ENCODE peak calls at places on chromosomes 4 and X, in eight cellular contexts. K is psoas muscle, V is heart right ventricle, W is left ventricle myocardium inferior, Z is DND-41, H is fibroblast of lung, M is stomach, C is SK-N-SH. E is an unnamed sample. For H3K4me1, the result is how much of the 10 kb centered on the place peaks cover.

GRCh38 chr4:90958256-90958895 is 831.2 kb downstream of the CCSER1 start:
- DNase-seq in K (no peak), V (no peak), W (no peak), Z (no peak), H (peak), M (no peak), C (no peak), E (no peak)

GRCh38 chr4:174490356-174490969 is 31.8 kb downstream of the HPGD start:
- DNase-seq in K (no peak), V (no peak), W (no peak), Z (no peak), H (peak), M (no peak), C (no peak), E (no peak)

GRCh38 chr4:151417164-151417571 is 8.2 kb downstream of the FHIP1A start:
- DNase-seq in K (no peak), V (no peak), W (no peak), Z (no peak), H (no peak), M (no peak), C (no peak), E (no peak)

GRCh38 chrX:83934220-83934619 is 73.3 kb downstream of the CYLC1 start:
- DNase-seq in K (no peak), V (no peak), W (no peak), Z (no peak), H (no peak), M (no peak), C (no peak), E (no peak)

GRCh38 chr4:186714006-186714675 is 9.5 kb downstream of the FAT1 start:
- DNase-seq in K (no peak), V (no peak), W (no peak), Z (no peak), H (no peak), M (no peak), C (no peak), E (no peak)

GRCh38 chr4:186068581-186069402 is at the start of gene TLR3:
- DNase-seq in K (no peak), V (no peak), W (no peak), Z (peak), H (peak), M (no peak), C (no peak), E (no peak)

GRCh38 chr4:23857353-23857752 is 32.5 kb downstream of the PPARGC1A start:
- DNase-seq in K (no peak), V (no peak), W (no peak), Z (no peak), H (peak), M (no peak), C (no peak), E (no peak)

GRCh38 chr4:6773106-6773505 is 9.4 kb upstream of the KIAA0232 start:
- DNase-seq in K (peak), V (no peak), W (no peak), Z (no peak), H (no peak), M (no peak), C (no peak), E (no peak)

GRCh38 chr4:54556081-54556480 is 101.7 kb upstream of the KIT start:
- DNase-seq in K (no peak), V (no peak), W (no peak), Z (no peak), H (no peak), M (no peak), C (no peak), E (no peak)

GRCh38 chr4:2515835-2516550 is 20.5 kb upstream of the FAM193A start:
- DNase-seq in K (no peak), V (peak), W (peak), Z (no peak), H (no peak), M (peak), C (no peak), E (no peak)

GRCh38 chrX:104254442-104255115 is at the start of gene ESX1:
- DNase-seq in K (no peak), V (no peak), W (no peak), Z (no peak), H (peak), M (no peak), C (no peak), E (no peak)

GRCh38 chrX:106862972-106863688 is 40.0 kb downstream of the RIPPLY1 start:
- DNase-seq in K (no peak), V (no peak), W (no peak), Z (peak), H (no peak), M (peak), C (peak), E (no peak)

GRCh38 chr4:98786866-98787265 is 128.5 kb upstream of the TSPAN5 start:
- DNase-seq in K (no peak), V (no peak), W (no peak), Z (no peak), H (peak), M (no peak), C (no peak), E (no peak)

GRCh38 chr4:85369703-85370380 is 105.1 kb upstream of the ARHGAP24 start:
- DNase-seq in K (no peak), V (no peak), W (no peak), Z (no peak), H (no peak), M (no peak), C (no peak), E (no peak)
- TF ChIP-seq CTCF in K (no peak), V (no peak), W (no peak), Z (no peak), H (no peak), M (no peak), C (no peak), E (no peak)

GRCh38 chr4:86054676-86055075 is 305.2 kb downstream of the MAPK10 start:
- DNase-seq in K (no peak), V (no peak), W (no peak), Z (no peak), H (no peak), M (no peak), C (no peak), E (no peak)
- H3K4me1 ChIP-seq in K (under half), V (under half), W (under half), Z (under half), H (under half), M (under half), C (under half), E (under half)

DNA sequence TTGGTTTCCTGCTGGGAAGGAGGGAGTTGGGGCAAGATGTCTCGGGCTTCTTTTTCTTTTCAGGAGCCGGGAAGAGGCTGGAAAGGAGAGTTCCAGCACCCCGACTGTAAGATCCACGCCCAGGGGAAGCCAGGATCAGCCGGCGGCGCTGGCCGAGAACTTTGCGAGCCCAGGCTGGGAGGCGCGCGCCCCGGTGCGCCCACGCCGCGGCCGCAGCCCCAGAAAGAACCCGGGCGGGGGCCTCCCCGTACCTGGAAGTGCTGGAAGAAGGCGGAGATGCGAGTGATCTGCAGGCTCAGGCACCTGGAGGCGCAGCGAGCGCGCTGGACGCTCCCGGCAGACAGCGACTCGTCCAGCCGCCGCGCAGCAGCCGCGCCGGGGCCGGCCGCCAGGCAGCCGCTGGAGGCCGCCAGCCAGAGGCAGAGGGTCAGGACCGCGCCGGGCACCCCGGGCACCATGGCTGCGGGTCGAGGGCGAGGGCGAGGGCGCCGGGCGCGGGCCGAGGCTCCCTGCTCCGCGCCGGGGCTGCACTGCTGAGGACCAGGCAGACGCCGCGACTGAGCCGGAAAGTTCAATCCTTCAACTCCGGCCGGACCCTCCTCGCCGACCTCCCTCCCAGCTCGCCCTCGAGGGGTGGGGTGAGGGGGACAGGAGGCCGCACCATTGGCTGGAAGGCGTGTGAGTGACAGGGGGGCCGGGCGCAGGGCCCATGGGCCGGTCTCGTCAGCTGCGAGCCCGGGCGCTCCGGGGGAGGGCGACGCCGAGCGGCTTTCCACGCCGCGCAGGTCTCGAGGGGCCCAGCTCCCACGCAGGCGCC is at the start of gene ANOS1:
- DNase-seq in K (peak), V (peak), W (peak), Z (no peak), H (peak), M (peak), C (peak), E (no peak)
- H3K4me3 ChIP-seq in K (peak), V (peak), W (peak), Z (no peak), H (no peak), M (peak), C (no peak), E (no peak)

DNA sequence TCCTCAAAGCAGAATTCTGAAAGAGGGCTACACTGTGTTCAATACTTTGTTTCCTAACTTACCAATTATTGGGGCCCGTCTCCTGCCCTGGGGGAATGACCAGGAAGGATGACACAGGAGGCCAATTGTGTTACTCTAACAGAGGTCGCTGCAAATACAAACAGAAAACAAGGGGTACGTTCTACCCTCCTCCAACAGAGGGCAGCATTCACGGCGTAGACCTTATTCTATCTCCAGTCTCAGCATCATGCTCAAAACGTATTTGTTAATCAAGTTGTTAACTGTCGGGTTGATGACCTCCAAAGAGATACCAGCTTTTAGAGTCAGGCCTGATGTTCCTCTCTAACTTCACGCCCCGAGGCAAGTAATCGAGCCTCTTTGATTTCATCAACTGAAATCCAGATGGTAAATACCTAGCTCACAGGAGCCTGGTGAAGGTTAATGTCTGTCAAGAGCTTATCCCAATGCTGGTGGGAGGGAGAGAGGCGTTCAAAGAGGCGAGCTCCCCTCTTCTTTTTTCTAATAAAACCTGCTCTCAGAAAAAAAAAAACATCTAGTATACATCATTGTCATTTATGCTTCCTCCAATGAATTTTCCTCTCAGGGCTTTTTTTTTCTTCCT is 181.0 kb upstream of the KCNIP4 start:
- DNase-seq in K (no peak), V (no peak), W (no peak), Z (no peak), H (peak), M (no peak), C (peak), E (no peak)
- TF ChIP-seq CTCF in K (peak), V (no peak), W (peak), Z (peak), H (peak), M (no peak), C (peak), E (no peak)

GRCh38 chr4:36290641-36291040 is 9.2 kb downstream of the DTHD1 start:
- DNase-seq in K (no peak), V (no peak), W (no peak), Z (no peak), H (no peak), M (no peak), C (no peak), E (no peak)
- H3K4me1 ChIP-seq in K (under half), V (under half), W (under half), Z (under half), H (under half), M (under half), C (under half), E (under half)

GRCh38 chr4:42641696-42642095 is 15.2 kb downstream of the ATP8A1 start:
- DNase-seq in K (no peak), V (no peak), W (no peak), Z (no peak), H (no peak), M (no peak), C (no peak), E (no peak)

GRCh38 chr4:42646013-42646784 is 10.7 kb downstream of the ATP8A1 start:
- DNase-seq in K (no peak), V (no peak), W (no peak), Z (no peak), H (no peak), M (no peak), C (no peak), E (no peak)

GRCh38 chr4:42642136-42642797 is 14.6 kb downstream of the ATP8A1 start:
- DNase-seq in K (no peak), V (no peak), W (no peak), Z (no peak), H (no peak), M (no peak), C (no peak), E (no peak)

GRCh38 chr4:42644897-42645296 is 12.0 kb downstream of the ATP8A1 start:
- DNase-seq in K (no peak), V (no peak), W (no peak), Z (no peak), H (no peak), M (no peak), C (no peak), E (no peak)

DNA sequence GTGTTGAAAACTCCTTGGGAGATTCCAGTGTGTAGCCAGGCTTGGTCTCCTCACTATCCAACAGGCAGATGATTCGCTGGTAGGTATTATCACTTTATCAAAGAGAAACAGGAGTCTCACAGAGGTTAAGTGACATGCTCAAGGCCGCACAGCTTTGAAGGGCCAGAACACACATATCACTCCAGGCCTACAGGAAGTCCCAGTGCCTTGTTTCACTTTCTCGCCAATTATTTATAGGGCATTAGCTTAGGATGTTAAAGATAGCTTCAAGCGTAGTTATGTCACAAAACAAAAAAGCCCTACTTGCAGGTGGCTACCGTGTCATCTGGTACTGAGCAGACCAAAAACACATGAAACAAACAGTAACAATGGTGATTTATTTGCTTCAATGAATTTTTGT is 13.2 kb downstream of the ATP8A1 start:
- DNase-seq in K (no peak), V (no peak), W (no peak), Z (no peak), H (no peak), M (no peak), C (no peak), E (no peak)
- H3K4me3 ChIP-seq in K (peak), V (no peak), W (no peak), Z (no peak), H (no peak), M (no peak), C (no peak), E (no peak)

DNA sequence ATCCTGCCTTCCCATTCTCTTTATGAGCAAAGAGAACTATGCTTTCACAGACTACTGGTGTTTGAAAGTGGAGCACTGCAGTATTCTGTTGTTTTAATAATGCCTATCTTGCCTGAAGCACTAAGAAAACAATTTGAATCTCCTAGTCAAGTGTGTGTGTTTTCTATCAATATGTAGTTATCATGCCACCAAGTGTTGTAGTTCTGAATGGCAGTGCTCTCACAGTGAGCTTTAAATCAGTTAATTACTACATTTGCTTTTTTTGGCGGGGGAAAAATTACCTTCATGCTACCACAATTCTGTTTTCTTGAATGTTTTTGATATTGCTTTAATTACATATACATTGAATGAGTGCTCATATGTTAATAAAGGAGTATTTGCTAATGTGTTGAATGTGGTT is 143.6 kb upstream of the FAM47A start:
- DNase-seq in K (no peak), V (no peak), W (no peak), Z (no peak), H (no peak), M (no peak), C (no peak), E (no peak)
- TF ChIP-seq CTCF in K (no peak), V (no peak), W (peak), Z (no peak), H (no peak), M (no peak), C (no peak), E (no peak)

GRCh38 chrX:134181261-134181660 is 55.7 kb upstream of the CCDC160 start:
- DNase-seq in K (no peak), V (no peak), W (no peak), Z (no peak), H (no peak), M (no peak), C (no peak), E (no peak)
- H3K4me1 ChIP-seq in K (under half), V (under half), W (under half), Z (under half), H (under half), M (under half), C (under half), E (under half)

DNA sequence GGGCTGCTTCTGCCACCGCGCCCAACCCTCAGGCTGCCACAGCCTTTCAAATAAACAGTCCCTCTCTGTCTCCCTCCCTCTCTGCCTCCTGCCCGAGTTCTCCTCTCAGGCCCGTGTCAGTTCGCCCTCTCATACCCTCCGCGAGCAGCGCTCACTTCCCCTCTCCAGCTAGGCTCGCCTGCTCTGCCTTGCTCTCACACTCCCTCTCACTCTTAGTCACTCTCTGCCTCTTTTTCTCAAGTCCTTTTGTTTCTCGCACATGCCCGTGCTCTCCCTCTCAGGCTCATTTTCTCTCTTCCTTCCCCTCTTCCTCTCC is 3.2 kb downstream of the EFNB1 start:
- DNase-seq in K (peak), V (no peak), W (peak), Z (peak), H (peak), M (peak), C (peak), E (no peak)
- H3K4me3 ChIP-seq in K (peak), V (peak), W (peak), Z (no peak), H (peak), M (peak), C (peak), E (no peak)